ENCODE peak calls at places on chromosomes 6 and 20, in eight cellular contexts. C, E, F, L, G, Z, Y and Q are unnamed samples.

GRCh38 chr6:159610881-159611280 is 82.2 kb downstream of the SOD2 start:
- DNase-seq in C (no peak), E (no peak), F (no peak), L (no peak), G (no peak), Z (no peak), Y (no peak), Q (no peak)

GRCh38 chr6:18405477-18406293 is 18.5 kb downstream of the RNF144B start:
- DNase-seq in C (no peak), E (no peak), F (no peak), L (no peak), G (no peak), Z (peak), Y (no peak), Q (no peak)

GRCh38 chr6:122696853-122697252 is 82.7 kb upstream of the FABP7 start:
- DNase-seq in C (no peak), E (no peak), F (no peak), L (no peak), G (no peak), Z (peak), Y (no peak), Q (no peak)

GRCh38 chr6:52231411-52232127 is 12.7 kb downstream of the IL17F start:
- DNase-seq in C (no peak), E (peak), F (no peak), L (no peak), G (no peak), Z (no peak), Y (no peak), Q (no peak)

GRCh38 chr6:16759646-16760535 is 1.4 kb downstream of the ATXN1 start:
- DNase-seq in C (peak), E (peak), F (peak), L (peak), G (peak), Z (peak), Y (peak), Q (peak)

GRCh38 chr6:157561929-157562810 is 181.2 kb downstream of the ZDHHC14 start:
- DNase-seq in C (no peak), E (no peak), F (no peak), L (no peak), G (no peak), Z (no peak), Y (no peak), Q (no peak)

GRCh38 chr6:38503940-38504682 is 135.6 kb downstream of the BTBD9 start:
- DNase-seq in C (no peak), E (no peak), F (no peak), L (no peak), G (no peak), Z (no peak), Y (no peak), Q (no peak)

GRCh38 chr20:16287776-16288175 is 285.5 kb downstream of the KIF16B start:
- DNase-seq in C (no peak), E (no peak), F (no peak), L (no peak), G (no peak), Z (no peak), Y (no peak), Q (no peak)

GRCh38 chr6:159980474-159980873 is 11.6 kb downstream of the IGF2R start:
- DNase-seq in C (no peak), E (no peak), F (no peak), L (no peak), G (no peak), Z (no peak), Y (no peak), Q (no peak)

GRCh38 chr6:166870602-166871208 is 85.6 kb downstream of the RNASET2 start:
- DNase-seq in C (no peak), E (no peak), F (no peak), L (no peak), G (no peak), Z (no peak), Y (no peak), Q (no peak)

GRCh38 chr6:31383149-31383548 is 20.2 kb upstream of the MICA start:
- DNase-seq in C (no peak), E (peak), F (no peak), L (no peak), G (no peak), Z (peak), Y (no peak), Q (no peak)

GRCh38 chr6:55665224-55665587 is 86.2 kb upstream of the HMGCLL1 start:
- DNase-seq in C (no peak), E (no peak), F (no peak), L (no peak), G (no peak), Z (peak), Y (no peak), Q (no peak)

GRCh38 chr6:79082304-79082703 is 4.2 kb upstream of the PHIP start:
- DNase-seq in C (no peak), E (no peak), F (no peak), L (no peak), G (no peak), Z (no peak), Y (no peak), Q (no peak)

GRCh38 chr6:111566873-111567517 is 38.7 kb downstream of the TRAF3IP2 start:
- DNase-seq in C (no peak), E (no peak), F (peak), L (no peak), G (no peak), Z (peak), Y (peak), Q (no peak)

GRCh38 chr20:47400685-47401084 is 44.2 kb upstream of the ZMYND8 start:
- DNase-seq in C (no peak), E (peak), F (no peak), L (no peak), G (no peak), Z (no peak), Y (no peak), Q (no peak)

GRCh38 chr6:116439572-116439971 is 21.6 kb upstream of the CALHM6 start:
- DNase-seq in C (no peak), E (no peak), F (no peak), L (no peak), G (no peak), Z (no peak), Y (no peak), Q (no peak)

GRCh38 chr6:101845172-101845571 is 451.7 kb downstream of the GRIK2 start:
- DNase-seq in C (no peak), E (no peak), F (no peak), L (no peak), G (no peak), Z (no peak), Y (no peak), Q (no peak)

GRCh38 chr6:165985926-165986646 is 181.6 kb downstream of the TBXT start:
- DNase-seq in C (no peak), E (no peak), F (no peak), L (no peak), G (no peak), Z (no peak), Y (no peak), Q (no peak)

GRCh38 chr6:109053285-109053684 is 41.4 kb downstream of the SESN1 start:
- DNase-seq in C (no peak), E (no peak), F (no peak), L (no peak), G (no peak), Z (no peak), Y (no peak), Q (no peak)

GRCh38 chr6:77463308-77463880 is at the start of gene HTR1B:
- DNase-seq in C (no peak), E (no peak), F (no peak), L (no peak), G (no peak), Z (peak), Y (no peak), Q (no peak)

GRCh38 chr20:33431797-33432381 is 11.7 kb downstream of the SNTA1 start:
- DNase-seq in C (no peak), E (no peak), F (peak), L (no peak), G (no peak), Z (no peak), Y (no peak), Q (no peak)

GRCh38 chr20:53291548-53291947 is 302.1 kb downstream of the ZNF217 start:
- DNase-seq in C (no peak), E (no peak), F (no peak), L (no peak), G (no peak), Z (no peak), Y (no peak), Q (no peak)

GRCh38 chr6:12060780-12061619 is 48.9 kb downstream of the HIVEP1 start:
- DNase-seq in C (peak), E (peak), F (peak), L (peak), G (peak), Z (peak), Y (peak), Q (peak)

GRCh38 chr6:89559487-89559886 is 79.1 kb downstream of the LYRM2 start:
- DNase-seq in C (no peak), E (no peak), F (no peak), L (no peak), G (no peak), Z (no peak), Y (no peak), Q (no peak)

GRCh38 chr20:33209789-33210188 is 7.4 kb upstream of the BPIFA3 start:
- DNase-seq in C (peak), E (peak), F (peak), L (no peak), G (no peak), Z (peak), Y (no peak), Q (peak)

GRCh38 chr6:35363293-35363750 is 21.0 kb downstream of the PPARD start:
- DNase-seq in C (no peak), E (no peak), F (peak), L (no peak), G (no peak), Z (no peak), Y (peak), Q (no peak)

GRCh38 chr6:161073940-161074339 is 82.4 kb downstream of the MAP3K4 start:
- DNase-seq in C (no peak), E (no peak), F (no peak), L (no peak), G (no peak), Z (no peak), Y (no peak), Q (no peak)